ENCODE peak calls at places on chromosome 5, in five cellular contexts. I, O, W, Y and E are unnamed samples.

GRCh38 chr5:62326702-62327101 is 20.7 kb downstream of the KIF2A start:
- DNase-seq in I (no peak), O (no peak), W (no peak), Y (no peak), E (no peak)

GRCh38 chr5:73007051-73007450 is 51.2 kb downstream of the FCHO2 start:
- DNase-seq in I (no peak), O (no peak), W (no peak), Y (no peak), E (no peak)

GRCh38 chr5:54663876-54664275 is 146.3 kb downstream of the SNX18 start:
- DNase-seq in I (peak; percentile 85), O (no peak), W (peak; percentile 78), Y (no peak), E (no peak)

GRCh38 chr5:133370904-133371303 is 241.4 kb downstream of the FSTL4 start:
- DNase-seq in I (no peak), O (no peak), W (no peak), Y (no peak), E (no peak)

GRCh38 chr5:149450199-149450598 is 71.1 kb upstream of the IL17B start:
- DNase-seq in I (peak; percentile 51), O (no peak), W (no peak), Y (no peak), E (no peak)

GRCh38 chr5:69209607-69210006 is 20.2 kb downstream of the CENPH start:
- DNase-seq in I (no peak), O (no peak), W (no peak), Y (no peak), E (no peak)

GRCh38 chr5:40347981-40348725 is 331.6 kb upstream of the PTGER4 start:
- DNase-seq in I (no peak), O (no peak), W (no peak), Y (no peak), E (no peak)

GRCh38 chr5:173969167-173970049 is 19.6 kb upstream of the C5orf47 start:
- DNase-seq in I (peak; percentile 68), O (no peak), W (no peak), Y (no peak), E (no peak)

GRCh38 chr5:1728846-1729245 is 70.8 kb downstream of the MRPL36 start:
- DNase-seq in I (no peak), O (no peak), W (no peak), Y (no peak), E (no peak)

GRCh38 chr5:118545050-118545449 is 443.3 kb downstream of the DTWD2 start:
- DNase-seq in I (no peak), O (no peak), W (no peak), Y (no peak), E (no peak)

GRCh38 chr5:178417391-178417811 is 172.8 kb downstream of the COL23A1 start:
- DNase-seq in I (no peak), O (no peak), W (no peak), Y (no peak), E (no peak)

GRCh38 chr5:124952079-124952478 is 205.6 kb upstream of the ZNF608 start:
- DNase-seq in I (no peak), O (no peak), W (no peak), Y (no peak), E (no peak)

GRCh38 chr5:148314187-148314586 is 2.0 kb downstream of the SPINK7 start:
- DNase-seq in I (no peak), O (no peak), W (no peak), Y (no peak), E (no peak)

GRCh38 chr5:105632043-105632442 is 2038.7 kb downstream of the EFNA5 start:
- DNase-seq in I (no peak), O (no peak), W (no peak), Y (no peak), E (no peak)